ENCODE peak calls at places on chromosomes 4 and X, in four cellular contexts. A is mammary epithelial cell, N is thoracic aorta, U is tibial nerve. M is an unnamed sample. For H3K4me1, the result is how much of the 10 kb centered on the place peaks cover.

GRCh38 chrX:9539611-9540387 is 74.9 kb downstream of the TBL1X start:
- DNase-seq in U (no peak), N (no peak), A (no peak), M (no peak)

GRCh38 chr4:6250235-6250983 is 19.2 kb upstream of the WFS1 start:
- DNase-seq in U (no peak), A (peak), N (no peak), M (no peak)

GRCh38 chrX:1239681-1240142 is 27.3 kb upstream of the CRLF2 start:
- DNase-seq in N (peak), A (no peak), U (peak), M (no peak)

GRCh38 chrX:50971390-50971789 is 60.9 kb downstream of the BMP15 start:
- DNase-seq in A (peak), N (no peak), U (no peak), M (no peak)

GRCh38 chr4:182089326-182089725 is 153.9 kb upstream of the TENM3 start:
- DNase-seq in N (no peak), A (no peak), U (no peak), M (no peak)

GRCh38 chrX:31287861-31288260 is 216.0 kb upstream of the FTHL17 start:
- DNase-seq in A (no peak), U (no peak), N (no peak), M (no peak)

GRCh38 chrX:1390621-1391369 is 1.1 kb downstream of the SLC25A6 start:
- DNase-seq in A (no peak), U (no peak), N (no peak), M (peak)

GRCh38 chr4:177546745-177547144 is 104.5 kb upstream of the AGA start:
- DNase-seq in A (peak), N (no peak), U (no peak), M (no peak)

GRCh38 chr4:646460-646859 is 21.1 kb downstream of the PDE6B start:
- DNase-seq in A (no peak), N (no peak), U (no peak), M (no peak)

GRCh38 chrX:21985332-21985777 is 44.8 kb downstream of the SMS start:
- DNase-seq in N (no peak), U (peak), A (peak), M (peak)

GRCh38 chr4:56219447-56219846 is 167.8 kb downstream of the AASDH start:
- DNase-seq in U (no peak), A (no peak), N (no peak), M (no peak)

GRCh38 chr4:1309261-1310010 is 19.7 kb downstream of the MAEA start:
- DNase-seq in A (peak), N (peak), U (peak), M (peak)

GRCh38 chr4:18932940-18933339 is 911.4 kb upstream of the LCORL start:
- DNase-seq in U (no peak), N (no peak), A (no peak), M (no peak)

GRCh38 chr4:59881632-59882031 is 1318.5 kb upstream of the ADGRL3 start:
- DNase-seq in A (no peak), U (no peak), N (no peak), M (no peak)

GRCh38 chr4:23966720-23967119 is 76.9 kb upstream of the PPARGC1A start:
- DNase-seq in N (no peak), A (no peak), U (no peak), M (no peak)

GRCh38 chr4:152805071-152805650 is 25.4 kb downstream of the ARFIP1 start:
- DNase-seq in A (no peak), N (no peak), U (no peak), M (no peak)

GRCh38 chr4:122899682-122900081 is 22.7 kb downstream of the NUDT6 start:
- DNase-seq in N (no peak), U (no peak), A (no peak), M (no peak)

GRCh38 chrX:68915778-68916177 is 87.0 kb downstream of the EFNB1 start:
- DNase-seq in U (no peak), A (no peak), N (no peak), M (no peak)

GRCh38 chr4:74659576-74660411 is 134.5 kb downstream of the BTC start:
- DNase-seq in A (peak), U (no peak), N (no peak), M (no peak)

GRCh38 chrX:21926527-21927278 is 13.8 kb upstream of the SMS start:
- DNase-seq in N (no peak), A (peak), U (no peak), M (no peak)

GRCh38 chr4:155047755-155048154 is 160.7 kb upstream of the NPY2R start:
- DNase-seq in A (peak), N (no peak), U (no peak), M (no peak)

GRCh38 chr4:90951037-90951436 is 823.8 kb downstream of the CCSER1 start:
- DNase-seq in A (peak), U (no peak), N (no peak), M (peak)

GRCh38 chr4:122665148-122665547 is 44.3 kb upstream of the IL21 start:
- DNase-seq in A (no peak), U (no peak), N (no peak), M (no peak)

GRCh38 chr4:20603671-20604313 is 96.5 kb upstream of the PACRGL start:
- DNase-seq in A (peak), U (no peak), N (no peak), M (no peak)

GRCh38 chr4:153465583-153465921 is 608 bp upstream of the TMEM131L start:
- DNase-seq in A (peak), N (peak), U (no peak), M (peak)

GRCh38 chrX:47540754-47541538 is 20.1 kb upstream of the ARAF start:
- DNase-seq in A (peak), N (peak), U (peak), M (peak)

GRCh38 chr4:55096045-55096444 is 29.4 kb downstream of the KDR start:
- DNase-seq in A (no peak), N (no peak), U (no peak), M (no peak)

GRCh38 chr4:148315049-148315448 is 127.2 kb downstream of the NR3C2 start:
- DNase-seq in U (no peak), N (no peak), A (peak), M (no peak)

GRCh38 chr4:184348311-184349233 is 125.8 kb downstream of the IRF2 start:
- DNase-seq in U (no peak), N (no peak), A (no peak), M (peak)

GRCh38 chr4:29046166-29046565 is 1674.0 kb upstream of the PCDH7 start:
- DNase-seq in N (no peak), U (no peak), A (no peak), M (no peak)

GRCh38 chr4:6472387-6473263 is at the start of gene PPP2R2C:
- DNase-seq in N (no peak), A (no peak), U (no peak), M (no peak)

GRCh38 chr4:183173580-183174526 is 74.8 kb downstream of the WWC2 start:
- DNase-seq in A (no peak), U (no peak), N (no peak), M (no peak)

GRCh38 chr4:184969610-184970009 is 48.7 kb upstream of the HELT start:
- DNase-seq in U (no peak), A (no peak), N (no peak), M (no peak)

GRCh38 chr4:123785515-123785914 is 388.9 kb downstream of the SPRY1 start:
- DNase-seq in N (no peak), U (peak), A (peak), M (peak)

GRCh38 chrX:24423960-24424359 is 41.1 kb upstream of the PDK3 start:
- DNase-seq in N (no peak), U (no peak), A (no peak), M (no peak)

GRCh38 chr4:8541981-8542715 is 38.0 kb upstream of the GPR78 start:
- DNase-seq in U (no peak), N (no peak), A (no peak), M (no peak)
- H3K4me1 ChIP-seq in U (under half), N (under half), A (under half), M (under half)

GRCh38 chr4:157291071-157291470 is 70.5 kb downstream of the GRIA2 start:
- DNase-seq in A (no peak), N (no peak), U (no peak), M (no peak)
- TF ChIP-seq CTCF in A (no peak), N (no peak), U (no peak), M (no peak)

GRCh38 chr4:169243808-169244207 is 26.9 kb downstream of the SH3RF1 start:
- DNase-seq in N (no peak), U (no peak), A (peak), M (no peak)
- H3K4me1 ChIP-seq in N (under half), U (under half), A (under half), M (under half)

GRCh38 chr4:75895744-75896314 is 6.4 kb downstream of the PPEF2 start:
- DNase-seq in U (no peak), A (peak), N (no peak), M (no peak)

GRCh38 chr4:75889537-75890199 is 12.6 kb downstream of the PPEF2 start:
- DNase-seq in A (no peak), U (no peak), N (no peak), M (no peak)

GRCh38 chr4:75891611-75892010 is 10.6 kb downstream of the PPEF2 start:
- DNase-seq in N (no peak), A (no peak), U (no peak), M (no peak)

GRCh38 chr4:75892508-75892907 is 9.7 kb downstream of the PPEF2 start:
- DNase-seq in U (no peak), N (no peak), A (peak), M (no peak)
- TF ChIP-seq CTCF in U (no peak), N (no peak), A (peak), M (no peak)

GRCh38 chrX:40086569-40087335 is 11.0 kb downstream of the BCOR start:
- DNase-seq in N (no peak), A (no peak), U (no peak), M (peak)

GRCh38 chrX:40085714-40086113 is 12.0 kb downstream of the BCOR start:
- DNase-seq in N (no peak), U (no peak), A (no peak), M (peak)

GRCh38 chrX:40083979-40084359 is 13.8 kb downstream of the BCOR start:
- DNase-seq in A (no peak), U (no peak), N (no peak), M (no peak)

GRCh38 chrX:40084471-40084870 is 13.3 kb downstream of the BCOR start:
- DNase-seq in U (no peak), A (no peak), N (no peak), M (no peak)

DNA sequence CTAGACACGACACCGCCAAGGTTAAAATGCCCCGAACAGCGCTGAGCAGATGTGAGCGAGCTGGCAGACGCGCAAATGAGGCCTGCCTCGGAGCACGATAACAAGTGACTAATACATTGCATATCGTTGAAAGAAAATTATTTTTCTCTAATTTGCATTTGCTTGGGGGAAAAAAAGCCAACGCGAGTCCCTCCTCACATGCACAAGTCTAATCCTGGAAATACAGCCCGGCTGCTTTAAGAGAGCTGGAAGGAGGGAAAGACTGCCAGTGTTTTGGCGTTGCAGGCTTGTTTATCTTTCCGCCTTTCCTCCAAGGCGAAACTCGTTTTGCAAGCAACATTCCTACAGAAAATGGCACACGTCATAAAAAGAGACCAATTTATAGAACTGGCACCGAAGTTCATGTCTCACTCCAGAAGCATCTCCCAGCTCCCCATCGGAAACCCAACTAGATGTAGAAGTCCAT is 12.6 kb downstream of the BCOR start:
- DNase-seq in N (no peak), U (no peak), A (no peak), M (peak)
- H3K4me1 ChIP-seq in N (under half), U (under half), A (under half), M (under half)

DNA sequence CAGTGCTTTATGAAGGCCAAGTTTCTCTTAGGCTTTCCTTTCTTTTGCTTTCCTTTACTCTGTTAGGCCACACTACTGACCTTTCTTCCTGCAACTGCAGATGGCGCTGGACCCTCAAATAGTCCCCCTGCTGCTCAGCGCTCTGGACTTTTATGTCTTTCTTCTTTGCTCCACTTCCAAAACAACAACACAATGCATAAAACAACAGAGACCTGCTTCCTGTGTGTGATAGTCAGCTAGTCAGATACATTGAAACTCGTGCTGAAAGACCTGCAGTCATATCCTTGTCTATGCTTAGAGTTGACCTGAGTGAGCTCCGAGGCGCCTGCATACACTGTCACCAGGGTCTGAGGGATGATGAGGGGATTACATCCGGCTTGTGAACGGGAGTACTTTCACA is 108.9 kb upstream of the TEX13D start:
- DNase-seq in A (no peak), N (no peak), U (no peak), M (no peak)
- TF ChIP-seq CTCF in A (no peak), N (no peak), U (no peak), M (no peak)

M was measured in pancreas.